ENCODE peak calls at places on chromosomes 5 and 9, in nine cellular contexts. L is brain microvascular endothelial cell, G is aorta, U is IMR-90, K is substantia nigra, Y is breast epithelium, B is cardiac muscle cell, C is neuronal stem cell, S is ovary. T is an unnamed sample.

GRCh38 chr5:119273391-119273839 is 82.4 kb upstream of the TNFAIP8 start:
- DNase-seq in C (no peak), L (no peak), K (no peak), G (peak; percentile 54), S (no peak), B (no peak), U (no peak), Y (no peak), T (peak; percentile 17)

GRCh38 chr5:176565760-176566288 is 16.7 kb downstream of the CDHR2 start:
- DNase-seq in K (no peak), S (no peak), B (no peak), G (no peak), U (no peak), L (no peak), Y (no peak), C (no peak), T (no peak)

GRCh38 chr5:110413856-110414255 is 312.6 kb downstream of the TMEM232 start:
- DNase-seq in S (no peak), Y (no peak), C (no peak), U (no peak), L (peak; percentile 21), K (no peak), G (no peak), B (no peak), T (no peak)

GRCh38 chr5:10489810-10490426 is 48.2 kb downstream of the ROPN1L start:
- DNase-seq in B (no peak), K (no peak), C (no peak), S (no peak), Y (no peak), L (no peak), G (no peak), U (peak; percentile 31), T (no peak)

GRCh38 chr9:80796662-80797426 is 892.5 kb downstream of the TLE1 start:
- DNase-seq in S (no peak), G (no peak), L (no peak), B (no peak), Y (peak; percentile 37), U (no peak), C (peak; percentile 11), K (no peak), T (no peak)

GRCh38 chr9:90342607-90343006 is 300.0 kb downstream of the DIRAS2 start:
- DNase-seq in U (no peak), C (no peak), Y (no peak), K (no peak), L (no peak), B (no peak), G (no peak), S (no peak), T (no peak)

GRCh38 chr5:145478651-145479050 is 356.5 kb downstream of the PRELID2 start:
- DNase-seq in L (peak; percentile 53), G (no peak), K (no peak), C (no peak), Y (no peak), B (no peak), U (peak; percentile 76), S (no peak), T (no peak)

GRCh38 chr9:20591223-20591622 is 31.1 kb downstream of the MLLT3 start:
- DNase-seq in L (peak; percentile 24), S (no peak), B (no peak), G (no peak), U (peak; percentile 69), K (no peak), Y (no peak), C (no peak), T (no peak)

GRCh38 chr9:114538241-114538640 is 33.0 kb upstream of the WHRN start:
- DNase-seq in B (no peak), K (no peak), U (no peak), G (no peak), C (no peak), L (no peak), S (no peak), Y (no peak), T (no peak)

GRCh38 chr9:123658792-123659191 is 271.1 kb downstream of the DENND1A start:
- DNase-seq in C (no peak), S (no peak), U (no peak), K (no peak), G (no peak), B (no peak), Y (no peak), L (no peak), T (no peak)

GRCh38 chr9:127005770-127006314 is 91.3 kb downstream of the RALGPS1 start:
- DNase-seq in U (no peak), B (no peak), K (no peak), S (no peak), L (no peak), Y (no peak), C (no peak), G (no peak), T (no peak)
- H3K27ac ChIP-seq in U (no peak overlapping the region), B (no peak overlapping the region), K (no peak overlapping the region), S (peak overlapping the region; percentile 26), L (no peak overlapping the region), Y (peak overlapping the region; percentile 19), C (no peak overlapping the region), G (no peak overlapping the region), T (peak overlapping the region; percentile 51)

GRCh38 chr5:171931163-171931562 is 75.3 kb downstream of the FBXW11 start:
- DNase-seq in K (no peak), S (no peak), U (no peak), G (no peak), L (no peak), B (no peak), C (no peak), Y (no peak), T (no peak)

GRCh38 chr5:171926311-171926710 is 80.1 kb downstream of the FBXW11 start:
- DNase-seq in S (no peak), B (no peak), L (no peak), C (no peak), K (no peak), G (no peak), Y (no peak), U (no peak), T (no peak)

GRCh38 chr5:171924493-171925122 is 81.8 kb downstream of the FBXW11 start:
- DNase-seq in G (no peak), U (no peak), C (no peak), L (no peak), S (no peak), K (no peak), B (no peak), Y (peak; percentile 72), T (no peak)

GRCh38 chr5:171927345-171927941 is 79.0 kb downstream of the FBXW11 start:
- DNase-seq in C (no peak), K (no peak), S (no peak), L (no peak), U (peak; percentile 22), Y (no peak), B (no peak), G (no peak), T (no peak)
- H3K27ac ChIP-seq in C (no peak overlapping the region), K (no peak overlapping the region), S (no peak overlapping the region), L (no peak overlapping the region), U (no peak overlapping the region), Y (no peak overlapping the region), B (no peak overlapping the region), G (no peak overlapping the region), T (no peak overlapping the region)

GRCh38 chr9:96345551-96345950 is 38.0 kb downstream of the SLC35D2 start:
- DNase-seq in B (no peak), G (no peak), U (no peak), L (no peak), C (no peak), S (no peak), K (no peak), Y (no peak), T (no peak)
- H3K27ac ChIP-seq in B (no peak overlapping the region), G (no peak overlapping the region), U (no peak overlapping the region), L (no peak overlapping the region), C (no peak overlapping the region), S (no peak overlapping the region), K (peak overlapping the region; percentile 63), Y (no peak overlapping the region), T (no peak overlapping the region)

DNA sequence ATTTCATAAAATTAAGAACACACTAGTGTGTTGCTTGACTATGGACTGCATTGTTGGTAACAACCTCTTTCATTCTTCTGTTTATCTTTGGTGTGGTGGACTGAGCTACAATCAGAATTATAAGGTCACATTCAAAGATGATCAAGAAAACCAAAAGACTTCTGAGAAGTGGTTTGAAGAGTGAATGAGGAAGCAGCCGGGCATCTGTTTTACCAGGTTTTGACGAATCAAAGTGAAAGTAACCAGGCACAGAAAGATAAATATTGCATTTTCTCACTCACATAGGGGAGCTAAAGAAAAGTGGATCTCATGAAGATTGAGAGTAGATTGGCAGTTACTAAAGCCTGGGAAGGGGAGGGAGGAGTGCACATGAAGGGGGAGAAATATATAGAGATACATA is 589.1 kb downstream of the ZNF608 start:
- DNase-seq in L (peak; percentile 5), U (no peak), C (no peak), Y (no peak), S (no peak), K (no peak), B (no peak), G (no peak), T (no peak)
- H3K27ac ChIP-seq in L (no peak overlapping the region), U (no peak overlapping the region), C (no peak overlapping the region), Y (no peak overlapping the region), S (no peak overlapping the region), K (no peak overlapping the region), B (no peak overlapping the region), G (no peak overlapping the region), T (no peak overlapping the region)

GRCh38 chr5:135578305-135578684 is 496 bp downstream of the CXCL14 start:
- DNase-seq in U (no peak), Y (no peak), C (no peak), K (no peak), L (no peak), G (no peak), B (no peak), S (no peak), T (no peak)
- H3K27ac ChIP-seq in U (no peak overlapping the region), Y (peak overlapping the region; percentile 74), C (no peak overlapping the region), K (no peak overlapping the region), L (no peak overlapping the region), G (no peak overlapping the region), B (no peak overlapping the region), S (no peak overlapping the region), T (no peak overlapping the region)

T was measured in psoas muscle.